ENCODE peak calls at places on chromosome X, in seven cellular contexts. I is activated T-helper 1 cell treated with Interleukin-2 at 50 U/mL for 16 hours; C is spleen; G is CD4-positive, alpha-beta T cell; X is breast epithelium; O is left cardiac atrium; S is NAMALWA. N is an unnamed sample.
A peak's percentile ranks its signal among the peaks of the same experiment; 100 is the strongest.

GRCh38 chrX:136850441-136851175 is 29.9 kb downstream of the RBMX start:
- DNase-seq in G (no peak), S (no peak), C (no peak), O (no peak), I (no peak), X (no peak), N (no peak)

GRCh38 chrX:97310373-97310772 is 426.7 kb downstream of the RPA4 start:
- DNase-seq in G (no peak), X (no peak), S (no peak), I (no peak), O (no peak), C (no peak), N (peak; percentile 59)

GRCh38 chrX:11100281-11101035 is 10.7 kb upstream of the HCCS start:
- DNase-seq in I (no peak), S (peak; percentile 15), O (peak; percentile 24), G (no peak), C (no peak), X (peak; percentile 44), N (peak; percentile 58)

GRCh38 chrX:153627675-153628111 is 19.3 kb upstream of the DUSP9 start:
- DNase-seq in S (no peak), O (no peak), G (no peak), I (no peak), X (peak; percentile 59), C (no peak), N (no peak)

GRCh38 chrX:57918750-57919436 is 8.6 kb upstream of the ZXDA start:
- DNase-seq in X (no peak), S (peak; percentile 57), G (no peak), I (no peak), C (no peak), O (peak; percentile 29), N (no peak)

GRCh38 chrX:24423960-24424359 is 41.1 kb upstream of the PDK3 start:
- DNase-seq in G (no peak), X (no peak), I (no peak), O (no peak), S (no peak), C (no peak), N (no peak)

GRCh38 chrX:23494741-23495140 is 160.1 kb downstream of the PTCHD1 start:
- DNase-seq in I (no peak), G (no peak), O (no peak), S (no peak), C (no peak), X (no peak), N (no peak)

GRCh38 chrX:8245411-8245810 is 74.3 kb upstream of the VCX2 start:
- DNase-seq in I (no peak), O (no peak), C (no peak), S (no peak), X (no peak), G (no peak), N (no peak)

GRCh38 chrX:21132686-21133393 is 241.4 kb upstream of the CNKSR2 start:
- DNase-seq in X (no peak), C (no peak), O (no peak), S (no peak), I (no peak), G (no peak), N (no peak)

GRCh38 chrX:13717697-13718483 is 16.5 kb downstream of the TRAPPC2 start:
- DNase-seq in I (no peak), C (no peak), G (no peak), S (no peak), X (no peak), O (peak; percentile 44), N (no peak)

GRCh38 chrX:2320580-2321327 is 180.0 kb downstream of the DHRSX start:
- DNase-seq in X (peak; percentile 21), O (peak; percentile 67), S (no peak), C (peak; percentile 81), G (no peak), I (no peak), N (peak; percentile 76)

GRCh38 chrX:85836868-85837267 is 210.5 kb downstream of the CHM start:
- DNase-seq in O (no peak), I (no peak), C (no peak), G (no peak), X (no peak), S (no peak), N (no peak)

GRCh38 chrX:118495958-118496762 is 545 bp downstream of the DOCK11 start:
- DNase-seq in S (peak; percentile 73), G (peak; percentile 76), C (peak; percentile 95), X (peak; percentile 22), O (peak; percentile 46), I (peak; percentile 66), N (no peak)